ENCODE peak calls at places on chromosomes 12 and 14, in five cellular contexts. K is K562; W is activated CD4-positive, alpha-beta T cell treated with anti-CD3 and anti-CD28 coated beads for 1 hour; G is CD4-positive, alpha-beta T cell; S is activated T-helper 1 cell treated with anti-CD3 and anti-CD28 coated beads, Interleukin-2, amount 50 U/mL, for 16 hours. A is an unnamed sample.

GRCh38 chr12:46450279-46450748 is 77.7 kb upstream of the SLC38A2 start:
- DNase-seq in K (peak; percentile 45), W (no peak), G (no peak), S (no peak), A (no peak)

GRCh38 chr12:121791671-121792496 is 1.6 kb downstream of the RHOF start:
- DNase-seq in K (no peak), W (no peak), G (peak; percentile 51), S (no peak), A (peak; percentile 39)

GRCh38 chr12:15924956-15925355 is 13.8 kb downstream of the DERA start:
- DNase-seq in K (no peak), W (no peak), G (no peak), S (no peak), A (no peak)

GRCh38 chr14:61480704-61481285 is 159.4 kb downstream of the PRKCH start:
- DNase-seq in K (no peak), W (no peak), G (no peak), S (no peak), A (no peak)

GRCh38 chr12:14915736-14916135 is 22.6 kb downstream of the ERP27 start:
- DNase-seq in K (no peak), W (no peak), G (no peak), S (no peak), A (no peak)

GRCh38 chr12:49540229-49541139 is 1.7 kb downstream of the KCNH3 start:
- DNase-seq in K (no peak), W (no peak), G (no peak), S (no peak), A (no peak)

GRCh38 chr12:131639270-131639940 is 71.5 kb upstream of the SFSWAP start:
- DNase-seq in K (no peak), W (no peak), G (no peak), S (no peak), A (no peak)

GRCh38 chr14:58977366-58977765 is 211.1 kb upstream of the DAAM1 start:
- DNase-seq in K (no peak), W (no peak), G (no peak), S (no peak), A (no peak)

GRCh38 chr14:94707494-94707893 is 62.4 kb downstream of the GSC start:
- DNase-seq in K (no peak), W (no peak), G (no peak), S (no peak), A (no peak)

GRCh38 chr12:122871851-122872785 is 23.8 kb downstream of the VPS37B start:
- DNase-seq in K (no peak), W (no peak), G (no peak), S (no peak), A (no peak)

GRCh38 chr12:24307153-24307552 is 357.7 kb upstream of the SOX5 start:
- DNase-seq in K (no peak), W (no peak), G (no peak), S (no peak), A (no peak)

GRCh38 chr12:66111605-66112004 is 18.9 kb downstream of the LLPH start:
- DNase-seq in K (no peak), W (no peak), G (no peak), S (no peak), A (no peak)

GRCh38 chr12:24069532-24070395 is 120.3 kb upstream of the SOX5 start:
- DNase-seq in K (peak; percentile 53), W (no peak), G (no peak), S (no peak), A (no peak)

GRCh38 chr12:101925935-101926334 is 48.6 kb downstream of the DRAM1 start:
- DNase-seq in K (no peak), W (no peak), G (no peak), S (no peak), A (no peak)

GRCh38 chr14:101008631-101009336 is 105.3 kb upstream of the RTL1 start:
- DNase-seq in K (no peak), W (no peak), G (no peak), S (no peak), A (no peak)

GRCh38 chr14:39218171-39218769 is 15.4 kb upstream of the MIA2 start:
- DNase-seq in K (no peak), W (no peak), G (no peak), S (no peak), A (no peak)

GRCh38 chr14:71606575-71606974 is 325.7 kb upstream of the RGS6 start:
- DNase-seq in K (no peak), W (no peak), G (no peak), S (no peak), A (no peak)

GRCh38 chr12:118575730-118576129 is 199.4 kb downstream of the SUDS3 start:
- DNase-seq in K (no peak), W (no peak), G (no peak), S (no peak), A (no peak)

GRCh38 chr12:111076611-111077451 is 156.5 kb upstream of the MYL2 start:
- DNase-seq in K (no peak), W (no peak), G (no peak), S (no peak), A (no peak)

A was measured in T-helper 17 cell.